ENCODE peak calls at places on chromosome 18, in eight cellular contexts. One of them, this sample, is unnamed.

GRCh38 chr18:76456018-76456750 is 38.9 kb downstream of the ZNF516 start:
- DNase-seq in psoas muscle: no peak
- DNase-seq in endothelial cell: no peak
- DNase-seq in heart left ventricle: peak; percentile 28
- DNase-seq in right atrium auricular region: peak; percentile 28
- DNase-seq in retinal pigment epithelial cell: no peak
- DNase-seq in epithelial cell of esophagus: no peak
- DNase-seq in spleen: peak; percentile 38
- DNase-seq in this sample: no peak

GRCh38 chr18:68448736-68449135 is 266.2 kb downstream of the TMX3 start:
- DNase-seq in retinal pigment epithelial cell: no peak
- DNase-seq in psoas muscle: no peak
- DNase-seq in endothelial cell: no peak
- DNase-seq in spleen: no peak
- DNase-seq in right atrium auricular region: no peak
- DNase-seq in heart left ventricle: no peak
- DNase-seq in epithelial cell of esophagus: peak; percentile 59
- DNase-seq in this sample: no peak

GRCh38 chr18:55557211-55557610 is 30.8 kb downstream of the TCF4 start:
- DNase-seq in right atrium auricular region: no peak
- DNase-seq in heart left ventricle: no peak
- DNase-seq in epithelial cell of esophagus: no peak
- DNase-seq in endothelial cell: no peak
- DNase-seq in spleen: no peak
- DNase-seq in retinal pigment epithelial cell: no peak
- DNase-seq in psoas muscle: no peak
- DNase-seq in this sample: no peak

GRCh38 chr18:47283476-47283875 is 32.0 kb upstream of the SKOR2 start:
- DNase-seq in spleen: no peak
- DNase-seq in psoas muscle: no peak
- DNase-seq in retinal pigment epithelial cell: no peak
- DNase-seq in heart left ventricle: no peak
- DNase-seq in endothelial cell: peak; percentile 15
- DNase-seq in right atrium auricular region: no peak
- DNase-seq in epithelial cell of esophagus: peak; percentile 24
- DNase-seq in this sample: peak; percentile 21

GRCh38 chr18:74604774-74605173 is 7.1 kb downstream of the ZNF407 start:
- DNase-seq in right atrium auricular region: no peak
- DNase-seq in retinal pigment epithelial cell: peak; percentile 78
- DNase-seq in psoas muscle: no peak
- DNase-seq in spleen: no peak
- DNase-seq in endothelial cell: no peak
- DNase-seq in heart left ventricle: no peak
- DNase-seq in epithelial cell of esophagus: no peak
- DNase-seq in this sample: no peak

GRCh38 chr18:59156316-59156715 is 16.6 kb downstream of the SEC11C start:
- DNase-seq in heart left ventricle: no peak
- DNase-seq in psoas muscle: no peak
- DNase-seq in right atrium auricular region: no peak
- DNase-seq in endothelial cell: no peak
- DNase-seq in spleen: no peak
- DNase-seq in epithelial cell of esophagus: no peak
- DNase-seq in retinal pigment epithelial cell: no peak
- DNase-seq in this sample: no peak

GRCh38 chr18:12422936-12423335 is 15.2 kb downstream of the PRELID3A start:
- DNase-seq in psoas muscle: no peak
- DNase-seq in right atrium auricular region: no peak
- DNase-seq in retinal pigment epithelial cell: no peak
- DNase-seq in endothelial cell: no peak
- DNase-seq in spleen: no peak
- DNase-seq in epithelial cell of esophagus: no peak
- DNase-seq in heart left ventricle: no peak
- DNase-seq in this sample: no peak

GRCh38 chr18:2805970-2806943 is 40.5 kb upstream of the EMILIN2 start:
- DNase-seq in endothelial cell: no peak
- DNase-seq in epithelial cell of esophagus: no peak
- DNase-seq in psoas muscle: no peak
- DNase-seq in right atrium auricular region: no peak
- DNase-seq in retinal pigment epithelial cell: no peak
- DNase-seq in heart left ventricle: no peak
- DNase-seq in spleen: no peak
- DNase-seq in this sample: no peak

GRCh38 chr18:60100805-60101204 is 201.0 kb downstream of the PMAIP1 start:
- DNase-seq in heart left ventricle: no peak
- DNase-seq in epithelial cell of esophagus: no peak
- DNase-seq in spleen: no peak
- DNase-seq in psoas muscle: no peak
- DNase-seq in retinal pigment epithelial cell: no peak
- DNase-seq in endothelial cell: no peak
- DNase-seq in right atrium auricular region: no peak
- DNase-seq in this sample: no peak

GRCh38 chr18:23354625-23355024 is 98.5 kb upstream of the RIOK3 start:
- DNase-seq in spleen: no peak
- DNase-seq in endothelial cell: no peak
- DNase-seq in right atrium auricular region: no peak
- DNase-seq in psoas muscle: no peak
- DNase-seq in retinal pigment epithelial cell: peak; percentile 39
- DNase-seq in epithelial cell of esophagus: peak; percentile 71
- DNase-seq in heart left ventricle: no peak
- DNase-seq in this sample: peak; percentile 60

GRCh38 chr18:5294113-5294617 is 1.4 kb downstream of the ZBTB14 start:
- DNase-seq in retinal pigment epithelial cell: no peak
- DNase-seq in right atrium auricular region: no peak
- DNase-seq in heart left ventricle: no peak
- DNase-seq in spleen: no peak
- DNase-seq in psoas muscle: no peak
- DNase-seq in epithelial cell of esophagus: peak; percentile 2
- DNase-seq in endothelial cell: peak; percentile 27
- DNase-seq in this sample: no peak

GRCh38 chr18:70382032-70382431 is 93.2 kb downstream of the SOCS6 start:
- DNase-seq in retinal pigment epithelial cell: no peak
- DNase-seq in psoas muscle: no peak
- DNase-seq in right atrium auricular region: no peak
- DNase-seq in heart left ventricle: no peak
- DNase-seq in epithelial cell of esophagus: peak; percentile 75
- DNase-seq in endothelial cell: no peak
- DNase-seq in spleen: no peak
- DNase-seq in this sample: no peak

GRCh38 chr18:77220726-77221125 is 28.9 kb upstream of the GALR1 start:
- DNase-seq in epithelial cell of esophagus: no peak
- DNase-seq in right atrium auricular region: no peak
- DNase-seq in heart left ventricle: no peak
- DNase-seq in endothelial cell: no peak
- DNase-seq in psoas muscle: no peak
- DNase-seq in spleen: no peak
- DNase-seq in retinal pigment epithelial cell: no peak
- DNase-seq in this sample: no peak

GRCh38 chr18:63832470-63832869 is 55.0 kb upstream of the SERPINB2 start:
- DNase-seq in heart left ventricle: no peak
- DNase-seq in spleen: no peak
- DNase-seq in psoas muscle: no peak
- DNase-seq in epithelial cell of esophagus: peak; percentile 65
- DNase-seq in retinal pigment epithelial cell: no peak
- DNase-seq in right atrium auricular region: no peak
- DNase-seq in endothelial cell: no peak
- DNase-seq in this sample: no peak

DNA sequence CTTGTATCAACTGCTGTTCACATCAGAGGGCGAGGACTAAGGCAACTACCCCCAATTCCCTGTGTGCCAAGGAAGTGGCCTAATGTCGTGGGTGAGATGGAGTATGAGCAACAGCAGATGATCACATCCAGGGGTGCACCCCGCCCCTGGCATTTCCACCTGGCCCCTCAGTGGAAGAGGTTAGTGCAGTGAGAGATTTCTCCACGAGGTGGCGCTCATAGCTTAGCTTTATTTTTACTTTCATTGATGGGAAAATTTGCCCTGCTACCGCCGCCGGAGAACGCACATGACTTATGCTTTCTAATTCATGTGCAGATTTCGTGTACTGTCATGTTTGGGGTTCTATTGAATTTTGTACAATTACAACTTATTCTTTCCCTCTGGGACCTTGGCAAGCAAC is 470.6 kb upstream of the MEX3C start:
- DNase-seq in spleen: no peak
- DNase-seq in epithelial cell of esophagus: peak; percentile 56
- DNase-seq in psoas muscle: peak; percentile 17
- DNase-seq in heart left ventricle: peak; percentile 58
- DNase-seq in retinal pigment epithelial cell: no peak
- DNase-seq in right atrium auricular region: no peak
- DNase-seq in endothelial cell: peak; percentile 73
- DNase-seq in this sample: no peak
- TF ChIP-seq CTCF in spleen: peak; percentile 50
- TF ChIP-seq CTCF in epithelial cell of esophagus: peak; percentile 82
- TF ChIP-seq CTCF in psoas muscle: peak; percentile 57
- TF ChIP-seq CTCF in heart left ventricle: peak; percentile 61
- TF ChIP-seq CTCF in retinal pigment epithelial cell: peak; percentile 73
- TF ChIP-seq CTCF in right atrium auricular region: peak; percentile 86
- TF ChIP-seq CTCF in endothelial cell: peak; percentile 92
- TF ChIP-seq CTCF in this sample: peak; percentile 75

GRCh38 chr18:66558773-66559172 is 45.1 kb downstream of the CDH19 start:
- DNase-seq in heart left ventricle: no peak
- DNase-seq in spleen: no peak
- DNase-seq in right atrium auricular region: no peak
- DNase-seq in epithelial cell of esophagus: peak; percentile 56
- DNase-seq in endothelial cell: no peak
- DNase-seq in retinal pigment epithelial cell: no peak
- DNase-seq in psoas muscle: no peak
- DNase-seq in this sample: no peak

GRCh38 chr18:66562279-66562678 is 41.6 kb downstream of the CDH19 start:
- DNase-seq in retinal pigment epithelial cell: no peak
- DNase-seq in endothelial cell: no peak
- DNase-seq in psoas muscle: no peak
- DNase-seq in heart left ventricle: no peak
- DNase-seq in epithelial cell of esophagus: no peak
- DNase-seq in right atrium auricular region: no peak
- DNase-seq in spleen: no peak
- DNase-seq in this sample: no peak

GRCh38 chr18:66560092-66560491 is 43.8 kb downstream of the CDH19 start:
- DNase-seq in psoas muscle: no peak
- DNase-seq in spleen: no peak
- DNase-seq in epithelial cell of esophagus: peak; percentile 63
- DNase-seq in retinal pigment epithelial cell: no peak
- DNase-seq in endothelial cell: peak; percentile 34
- DNase-seq in right atrium auricular region: no peak
- DNase-seq in heart left ventricle: no peak
- DNase-seq in this sample: no peak

GRCh38 chr18:66564236-66564635 is 39.7 kb downstream of the CDH19 start:
- DNase-seq in endothelial cell: no peak
- DNase-seq in epithelial cell of esophagus: no peak
- DNase-seq in retinal pigment epithelial cell: no peak
- DNase-seq in heart left ventricle: no peak
- DNase-seq in spleen: no peak
- DNase-seq in psoas muscle: no peak
- DNase-seq in right atrium auricular region: no peak
- DNase-seq in this sample: no peak
- TF ChIP-seq CTCF in endothelial cell: no peak
- TF ChIP-seq CTCF in epithelial cell of esophagus: no peak
- TF ChIP-seq CTCF in retinal pigment epithelial cell: no peak
- TF ChIP-seq CTCF in heart left ventricle: no peak
- TF ChIP-seq CTCF in spleen: no peak
- TF ChIP-seq CTCF in psoas muscle: no peak
- TF ChIP-seq CTCF in right atrium auricular region: no peak
- TF ChIP-seq CTCF in this sample: no peak

GRCh38 chr18:9661564-9661963 is 46.5 kb upstream of the RAB31 start:
- DNase-seq in endothelial cell: no peak
- DNase-seq in psoas muscle: no peak
- DNase-seq in epithelial cell of esophagus: peak; percentile 57
- DNase-seq in spleen: no peak
- DNase-seq in right atrium auricular region: no peak
- DNase-seq in retinal pigment epithelial cell: no peak
- DNase-seq in heart left ventricle: no peak
- DNase-seq in this sample: peak; percentile 34
- TF ChIP-seq CTCF in endothelial cell: no peak
- TF ChIP-seq CTCF in psoas muscle: no peak
- TF ChIP-seq CTCF in epithelial cell of esophagus: peak; percentile 50
- TF ChIP-seq CTCF in spleen: no peak
- TF ChIP-seq CTCF in right atrium auricular region: peak; percentile 30
- TF ChIP-seq CTCF in retinal pigment epithelial cell: no peak
- TF ChIP-seq CTCF in heart left ventricle: no peak
- TF ChIP-seq CTCF in this sample: peak; percentile 50

GRCh38 chr18:1075310-1075709 is 170.6 kb downstream of the ADCYAP1 start:
- DNase-seq in retinal pigment epithelial cell: no peak
- DNase-seq in spleen: no peak
- DNase-seq in endothelial cell: no peak
- DNase-seq in epithelial cell of esophagus: no peak
- DNase-seq in right atrium auricular region: no peak
- DNase-seq in psoas muscle: no peak
- DNase-seq in heart left ventricle: no peak
- DNase-seq in this sample: no peak

GRCh38 chr18:1078301-1078700 is 173.6 kb downstream of the ADCYAP1 start:
- DNase-seq in retinal pigment epithelial cell: no peak
- DNase-seq in psoas muscle: no peak
- DNase-seq in right atrium auricular region: no peak
- DNase-seq in heart left ventricle: no peak
- DNase-seq in spleen: no peak
- DNase-seq in endothelial cell: no peak
- DNase-seq in epithelial cell of esophagus: no peak
- DNase-seq in this sample: no peak
- TF ChIP-seq CTCF in retinal pigment epithelial cell: no peak
- TF ChIP-seq CTCF in psoas muscle: no peak
- TF ChIP-seq CTCF in right atrium auricular region: no peak
- TF ChIP-seq CTCF in heart left ventricle: no peak
- TF ChIP-seq CTCF in spleen: no peak
- TF ChIP-seq CTCF in endothelial cell: no peak
- TF ChIP-seq CTCF in epithelial cell of esophagus: no peak
- TF ChIP-seq CTCF in this sample: no peak

DNA sequence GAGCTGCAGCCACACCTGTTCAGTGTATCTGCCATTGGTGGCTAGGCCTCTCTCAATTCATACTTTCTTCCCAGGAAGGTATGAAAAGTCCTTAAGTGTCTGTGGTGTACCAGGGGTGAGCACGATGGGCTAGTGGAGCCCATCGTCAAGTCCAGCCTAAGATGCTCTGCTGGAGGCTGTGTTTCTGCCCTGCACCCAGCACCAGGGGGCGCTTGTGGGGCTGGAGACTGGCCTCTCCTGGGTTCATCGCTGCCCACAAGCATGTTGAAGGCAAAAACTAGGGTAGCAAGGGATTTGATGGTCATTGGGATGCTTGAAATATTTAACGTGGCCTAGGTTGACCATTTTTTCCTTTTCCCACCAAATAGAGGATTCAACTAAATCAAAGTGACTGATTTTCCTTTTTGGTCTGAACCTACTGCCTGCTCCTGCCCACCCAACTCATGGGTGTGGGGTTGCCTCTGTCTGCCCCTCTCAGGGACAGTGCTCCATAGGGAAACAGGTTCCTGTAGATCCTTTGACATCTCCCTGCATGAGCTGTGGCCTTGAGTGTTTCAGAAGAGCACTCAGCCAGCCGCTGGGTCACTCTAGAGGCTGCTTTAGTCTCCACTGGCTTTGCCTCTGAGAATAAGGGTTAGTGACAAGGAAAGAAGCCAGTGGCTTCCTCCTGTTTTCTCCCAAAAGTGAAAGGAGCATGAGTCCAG is 59.0 kb downstream of the TPGS2 start:
- DNase-seq in endothelial cell: peak; percentile 57
- DNase-seq in heart left ventricle: no peak
- DNase-seq in epithelial cell of esophagus: no peak
- DNase-seq in psoas muscle: peak; percentile 55
- DNase-seq in retinal pigment epithelial cell: no peak
- DNase-seq in spleen: no peak
- DNase-seq in right atrium auricular region: no peak
- DNase-seq in this sample: no peak
- TF ChIP-seq CTCF in endothelial cell: peak; percentile 4
- TF ChIP-seq CTCF in heart left ventricle: peak; percentile 24
- TF ChIP-seq CTCF in epithelial cell of esophagus: peak; percentile 29
- TF ChIP-seq CTCF in psoas muscle: peak; percentile 67
- TF ChIP-seq CTCF in retinal pigment epithelial cell: peak; percentile 53
- TF ChIP-seq CTCF in spleen: no peak
- TF ChIP-seq CTCF in right atrium auricular region: peak; percentile 61
- TF ChIP-seq CTCF in this sample: peak; percentile 11

GRCh38 chr18:32899819-32900218 is 127.0 kb upstream of the KLHL14 start:
- DNase-seq in spleen: no peak
- DNase-seq in right atrium auricular region: no peak
- DNase-seq in psoas muscle: no peak
- DNase-seq in endothelial cell: no peak
- DNase-seq in epithelial cell of esophagus: no peak
- DNase-seq in heart left ventricle: no peak
- DNase-seq in retinal pigment epithelial cell: no peak
- DNase-seq in this sample: no peak
- TF ChIP-seq CTCF in spleen: no peak
- TF ChIP-seq CTCF in right atrium auricular region: no peak
- TF ChIP-seq CTCF in psoas muscle: no peak
- TF ChIP-seq CTCF in endothelial cell: no peak
- TF ChIP-seq CTCF in epithelial cell of esophagus: no peak
- TF ChIP-seq CTCF in heart left ventricle: no peak
- TF ChIP-seq CTCF in retinal pigment epithelial cell: peak; percentile 14
- TF ChIP-seq CTCF in this sample: peak; percentile 6